ENCODE peak calls at places on chromosomes 13 and 19, in nine cellular contexts. Z is left ventricle myocardium inferior; M is testis; E is fibroblast of lung; J is CD8-positive, alpha-beta T cell; I is A673; P is IMR-90; O is adrenal gland; S is left lung. H is an unnamed sample.

GRCh38 chr13:113148940-113149503 is 9.4 kb upstream of the PROZ start:
- DNase-seq in E (no peak), I (no peak), P (no peak), S (no peak), J (no peak), O (no peak), Z (no peak), M (no peak), H (no peak)

GRCh38 chr13:106561551-106562170 is 6.3 kb downstream of the ARGLU1 start:
- DNase-seq in S (no peak), M (peak; percentile 45), J (no peak), E (peak; percentile 64), P (peak; percentile 53), O (no peak), Z (no peak), I (no peak), H (no peak)

GRCh38 chr13:21902709-21903098 is 231.8 kb downstream of the FGF9 start:
- DNase-seq in I (no peak), E (no peak), P (no peak), M (peak; percentile 65), O (no peak), S (no peak), J (no peak), Z (no peak), H (no peak)

GRCh38 chr13:28237944-28238343 is 99.6 kb downstream of the PAN3 start:
- DNase-seq in Z (no peak), O (no peak), J (no peak), P (no peak), M (no peak), S (no peak), I (no peak), E (no peak), H (no peak)

GRCh38 chr19:32748497-32748896 is 28.9 kb downstream of the TDRD12 start:
- DNase-seq in I (peak; percentile 4), J (no peak), Z (no peak), S (no peak), P (no peak), M (no peak), O (no peak), E (no peak), H (no peak)

GRCh38 chr13:44004881-44005280 is 125.2 kb downstream of the LACC1 start:
- DNase-seq in I (peak; percentile 17), M (no peak), E (peak; percentile 78), O (no peak), P (peak; percentile 80), Z (no peak), J (no peak), S (no peak), H (no peak)

GRCh38 chr19:6599866-6600454 is 9.0 kb upstream of the CD70 start:
- DNase-seq in O (no peak), J (no peak), Z (no peak), S (no peak), P (no peak), E (no peak), M (no peak), I (no peak), H (no peak)

GRCh38 chr13:22789027-22789593 is 391.7 kb upstream of the SGCG start:
- DNase-seq in S (no peak), P (no peak), J (no peak), M (no peak), E (no peak), Z (no peak), I (no peak), O (no peak), H (no peak)

GRCh38 chr13:26786651-26787295 is 26.2 kb upstream of the GPR12 start:
- DNase-seq in M (no peak), I (no peak), J (no peak), O (no peak), E (no peak), S (no peak), P (no peak), Z (no peak), H (no peak)

GRCh38 chr13:46885018-46885417 is 11.8 kb downstream of the HTR2A start:
- DNase-seq in M (no peak), Z (no peak), I (no peak), S (no peak), E (peak; percentile 37), J (no peak), O (no peak), P (peak; percentile 49), H (no peak)

GRCh38 chr13:48978942-48979601 is 3.4 kb downstream of the FNDC3A start:
- DNase-seq in I (no peak), J (no peak), M (no peak), E (peak; percentile 27), P (no peak), O (no peak), Z (no peak), S (no peak), H (no peak)

GRCh38 chr13:73903561-73903960 is 230.6 kb downstream of the KLF12 start:
- DNase-seq in E (no peak), P (no peak), J (no peak), O (no peak), M (no peak), Z (no peak), I (no peak), S (no peak), H (no peak)

GRCh38 chr13:23613971-23614370 is 43.8 kb downstream of the TNFRSF19 start:
- DNase-seq in I (no peak), J (no peak), O (no peak), Z (no peak), S (no peak), M (no peak), E (no peak), P (no peak), H (no peak)

GRCh38 chr13:109100705-109101104 is 471.3 kb downstream of the MYO16 start:
- DNase-seq in O (no peak), M (no peak), I (no peak), P (no peak), J (no peak), S (no peak), E (peak; percentile 43), Z (no peak), H (no peak)

GRCh38 chr13:34779171-34779570 is 162.9 kb upstream of the NBEA start:
- DNase-seq in M (no peak), O (no peak), Z (no peak), J (no peak), I (peak; percentile 25), E (no peak), S (no peak), P (no peak), H (no peak)

GRCh38 chr13:34777914-34778303 is 164.2 kb upstream of the NBEA start:
- DNase-seq in O (no peak), M (no peak), J (no peak), Z (no peak), P (no peak), E (no peak), I (no peak), S (no peak), H (no peak)

GRCh38 chr13:34776984-34777913 is 164.8 kb upstream of the NBEA start:
- DNase-seq in M (no peak), Z (no peak), S (no peak), E (no peak), P (no peak), O (no peak), J (no peak), I (no peak), H (no peak)

GRCh38 chr13:34772881-34773280 is 169.2 kb upstream of the NBEA start:
- DNase-seq in P (no peak), J (no peak), O (no peak), M (no peak), E (no peak), S (no peak), I (no peak), Z (no peak), H (no peak)

DNA sequence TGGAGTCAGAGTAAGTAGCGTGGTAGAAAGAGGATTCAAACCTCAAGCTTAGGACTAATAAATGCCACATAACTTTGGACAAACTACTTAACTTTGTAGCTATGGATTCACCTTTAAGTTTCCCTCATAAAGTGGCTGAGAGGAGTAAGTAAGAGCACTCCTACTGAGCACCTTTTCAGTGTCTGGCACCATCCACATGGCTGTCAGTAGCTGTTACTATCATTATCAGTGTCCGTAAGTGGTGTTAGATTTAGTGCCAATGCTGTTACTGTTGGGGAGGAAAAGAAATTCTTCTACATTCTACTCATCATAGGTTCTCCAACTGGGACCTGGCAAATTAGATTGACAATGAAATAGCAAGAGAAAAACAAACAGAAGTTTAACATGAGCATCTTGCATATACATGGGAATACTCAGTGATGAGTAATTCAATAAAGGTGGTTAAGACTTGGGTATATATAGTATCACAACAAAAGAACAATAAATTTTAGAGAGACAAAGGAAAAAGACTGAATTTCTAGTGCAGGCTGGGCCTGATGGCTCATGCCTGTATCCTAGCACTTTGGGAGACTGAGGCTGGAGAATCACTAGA is 165.6 kb upstream of the NBEA start:
- DNase-seq in J (no peak), P (no peak), S (no peak), E (no peak), M (no peak), I (no peak), O (no peak), Z (no peak), H (no peak)
- TF ChIP-seq CTCF in J (no peak), P (no peak), S (no peak), E (no peak), M (no peak), I (no peak), O (no peak), Z (no peak), H (no peak)

GRCh38 chr19:4052114-4052992 is 14.3 kb downstream of the ZBTB7A start:
- DNase-seq in Z (no peak), J (no peak), S (no peak), I (no peak), O (peak; percentile 81), P (peak; percentile 20), E (peak; percentile 63), M (no peak), H (no peak)
- H3K36me3 ChIP-seq in Z (peaks cover 58% of the 10 kb centered on the region), J (peaks cover 40% of the 10 kb centered on the region), S (no peaks in the 10 kb centered on the region), I (peaks cover 37% of the 10 kb centered on the region), O (no peaks in the 10 kb centered on the region), P (peaks cover 58% of the 10 kb centered on the region), E (peaks cover 33% of the 10 kb centered on the region), M (no peaks in the 10 kb centered on the region), H (peaks cover 36% of the 10 kb centered on the region)

GRCh38 chr13:51405176-51405575 is 47.7 kb downstream of the INTS6 start:
- DNase-seq in Z (no peak), O (no peak), J (no peak), I (no peak), P (no peak), M (no peak), S (no peak), E (no peak), H (no peak)
- H3K4me3 ChIP-seq in Z (no peak overlapping the region), O (no peak overlapping the region), J (no peak overlapping the region), I (no peak overlapping the region), P (no peak overlapping the region), M (no peak overlapping the region), S (no peak overlapping the region), E (no peak overlapping the region), H (no peak overlapping the region)

GRCh38 chr19:5150902-5151741 is 182.2 kb downstream of the KDM4B start:
- DNase-seq in M (no peak), Z (peak; percentile 13), I (no peak), O (peak; percentile 20), J (no peak), E (no peak), S (no peak), P (no peak), H (no peak)
- TF ChIP-seq CTCF in M (no peak), Z (no peak), I (no peak), O (no peak), J (no peak), E (no peak), S (no peak), P (no peak), H (no peak)

GRCh38 chr19:38706792-38707511 is 37.3 kb downstream of the CAPN12 start:
- DNase-seq in M (no peak), P (no peak), O (no peak), E (no peak), Z (no peak), S (no peak), J (no peak), I (no peak), H (no peak)
- H3K36me3 ChIP-seq in M (no peaks in the 10 kb centered on the region), P (peaks cover 91% of the 10 kb centered on the region), O (no peaks in the 10 kb centered on the region), E (peaks cover 76% of the 10 kb centered on the region), Z (peaks cover 96% of the 10 kb centered on the region), S (no peaks in the 10 kb centered on the region), J (no peaks in the 10 kb centered on the region), I (peaks cover 84% of the 10 kb centered on the region), H (peaks cover 86% of the 10 kb centered on the region)